ENCODE peak calls at places on chromosomes 16 and 17, in eight cellular contexts. One of them, this sample, is unnamed. For H3K4me1, the result is how much of the 10 kb centered on the place peaks cover.

GRCh38 chr16:88329726-88330700 is 52.7 kb upstream of the ZNF469 start:
- DNase-seq in neural progenitor cell: no peak
- DNase-seq in kidney: peak
- DNase-seq in lung: no peak
- DNase-seq in fibroblast of lung: no peak
- DNase-seq in cardiac muscle cell: no peak
- DNase-seq in psoas muscle: peak
- DNase-seq in ovary: no peak
- DNase-seq in this sample: no peak

GRCh38 chr16:56246051-56246817 is 54.9 kb downstream of the GNAO1 start:
- DNase-seq in psoas muscle: no peak
- DNase-seq in kidney: peak
- DNase-seq in lung: no peak
- DNase-seq in cardiac muscle cell: no peak
- DNase-seq in fibroblast of lung: no peak
- DNase-seq in ovary: no peak
- DNase-seq in neural progenitor cell: peak
- DNase-seq in this sample: no peak

GRCh38 chr17:47935961-47936360 is 5.4 kb upstream of the PNPO start:
- DNase-seq in fibroblast of lung: peak
- DNase-seq in kidney: no peak
- DNase-seq in cardiac muscle cell: peak
- DNase-seq in neural progenitor cell: no peak
- DNase-seq in psoas muscle: no peak
- DNase-seq in lung: no peak
- DNase-seq in ovary: no peak
- DNase-seq in this sample: no peak

GRCh38 chr17:78272181-78272913 is 40.9 kb downstream of the TMEM235 start:
- DNase-seq in psoas muscle: no peak
- DNase-seq in cardiac muscle cell: peak
- DNase-seq in fibroblast of lung: peak
- DNase-seq in ovary: peak
- DNase-seq in lung: peak
- DNase-seq in kidney: peak
- DNase-seq in neural progenitor cell: peak
- DNase-seq in this sample: no peak

GRCh38 chr17:19979917-19980770 is 2.5 kb upstream of the AKAP10 start:
- DNase-seq in psoas muscle: peak
- DNase-seq in lung: no peak
- DNase-seq in ovary: peak
- DNase-seq in cardiac muscle cell: peak
- DNase-seq in neural progenitor cell: peak
- DNase-seq in kidney: peak
- DNase-seq in fibroblast of lung: no peak
- DNase-seq in this sample: no peak

GRCh38 chr17:54280741-54281140 is 458.0 kb downstream of the KIF2B start:
- DNase-seq in psoas muscle: no peak
- DNase-seq in neural progenitor cell: no peak
- DNase-seq in cardiac muscle cell: no peak
- DNase-seq in fibroblast of lung: no peak
- DNase-seq in kidney: no peak
- DNase-seq in lung: no peak
- DNase-seq in ovary: no peak
- DNase-seq in this sample: no peak

GRCh38 chr16:48444574-48444973 is 59.4 kb upstream of the SIAH1 start:
- DNase-seq in lung: no peak
- DNase-seq in kidney: no peak
- DNase-seq in fibroblast of lung: peak
- DNase-seq in cardiac muscle cell: peak
- DNase-seq in ovary: no peak
- DNase-seq in psoas muscle: peak
- DNase-seq in neural progenitor cell: no peak
- DNase-seq in this sample: no peak

GRCh38 chr16:30539000-30539964 is 4.6 kb upstream of the ZNF747 start:
- DNase-seq in neural progenitor cell: no peak
- DNase-seq in kidney: no peak
- DNase-seq in lung: no peak
- DNase-seq in fibroblast of lung: no peak
- DNase-seq in cardiac muscle cell: no peak
- DNase-seq in psoas muscle: no peak
- DNase-seq in ovary: no peak
- DNase-seq in this sample: no peak

GRCh38 chr17:78890111-78890897 is 12.7 kb downstream of the CEP295NL start:
- DNase-seq in cardiac muscle cell: no peak
- DNase-seq in kidney: peak
- DNase-seq in lung: peak
- DNase-seq in fibroblast of lung: no peak
- DNase-seq in neural progenitor cell: no peak
- DNase-seq in ovary: no peak
- DNase-seq in psoas muscle: peak
- DNase-seq in this sample: peak

GRCh38 chr17:48012151-48012520 is 25.5 kb downstream of the COPZ2 start:
- DNase-seq in cardiac muscle cell: peak
- DNase-seq in lung: no peak
- DNase-seq in fibroblast of lung: no peak
- DNase-seq in neural progenitor cell: peak
- DNase-seq in ovary: no peak
- DNase-seq in kidney: no peak
- DNase-seq in psoas muscle: no peak
- DNase-seq in this sample: no peak

GRCh38 chr16:62700456-62701280 is 664.4 kb upstream of the CDH8 start:
- DNase-seq in cardiac muscle cell: no peak
- DNase-seq in fibroblast of lung: no peak
- DNase-seq in lung: no peak
- DNase-seq in psoas muscle: no peak
- DNase-seq in kidney: no peak
- DNase-seq in ovary: no peak
- DNase-seq in neural progenitor cell: no peak
- DNase-seq in this sample: no peak

GRCh38 chr16:11774065-11774626 is 22.9 kb downstream of the ZC3H7A start:
- DNase-seq in neural progenitor cell: no peak
- DNase-seq in psoas muscle: no peak
- DNase-seq in ovary: no peak
- DNase-seq in fibroblast of lung: no peak
- DNase-seq in lung: no peak
- DNase-seq in cardiac muscle cell: no peak
- DNase-seq in kidney: no peak
- DNase-seq in this sample: no peak

GRCh38 chr17:13727441-13728171 is 125.9 kb upstream of the HS3ST3A1 start:
- DNase-seq in ovary: no peak
- DNase-seq in neural progenitor cell: no peak
- DNase-seq in fibroblast of lung: peak
- DNase-seq in kidney: no peak
- DNase-seq in psoas muscle: no peak
- DNase-seq in lung: no peak
- DNase-seq in cardiac muscle cell: peak
- DNase-seq in this sample: no peak

DNA sequence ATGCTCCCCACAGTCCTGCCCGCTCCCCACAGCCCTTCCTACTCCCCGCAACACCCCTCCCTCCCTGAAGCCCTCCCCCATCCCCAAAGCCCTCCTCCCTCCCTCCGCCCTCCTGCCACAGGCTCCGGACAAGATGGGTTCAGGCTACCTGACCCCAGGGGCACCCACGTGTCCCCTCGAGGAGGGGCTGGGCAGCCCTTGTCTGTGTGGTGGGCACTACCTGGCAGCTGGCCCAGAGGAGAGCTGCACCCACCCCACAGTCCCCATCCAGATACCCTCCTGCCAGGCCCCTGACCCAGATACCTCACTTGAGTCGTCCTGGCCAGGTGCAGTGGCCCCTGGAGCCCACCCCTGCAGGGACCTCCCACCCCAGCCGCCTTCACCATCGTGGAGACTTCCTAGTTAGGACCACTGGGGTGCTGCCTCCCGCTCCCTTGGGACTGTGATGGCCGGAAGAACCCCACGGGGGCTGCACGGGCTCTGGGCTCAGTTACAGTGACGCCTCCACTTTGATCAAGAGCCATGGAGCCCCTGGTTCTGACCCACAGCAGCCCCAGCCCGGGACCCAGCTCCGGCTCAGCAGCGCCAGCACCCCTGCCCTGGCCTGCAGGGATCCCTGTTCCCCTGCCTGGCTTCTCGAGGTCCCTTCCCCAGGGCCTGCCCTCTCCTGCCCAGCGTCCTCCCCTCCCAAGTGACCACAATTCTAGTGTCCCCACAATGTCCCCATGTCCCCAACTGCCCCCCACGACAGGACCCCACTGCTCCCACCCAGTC is 806 bp downstream of the PERCC1 start:
- DNase-seq in psoas muscle: no peak
- DNase-seq in ovary: no peak
- DNase-seq in fibroblast of lung: no peak
- DNase-seq in neural progenitor cell: no peak
- DNase-seq in cardiac muscle cell: no peak
- DNase-seq in kidney: no peak
- DNase-seq in lung: no peak
- DNase-seq in this sample: no peak
- H3K4me3 ChIP-seq in psoas muscle: peak
- H3K4me3 ChIP-seq in ovary: no peak
- H3K4me3 ChIP-seq in fibroblast of lung: no peak
- H3K4me3 ChIP-seq in neural progenitor cell: no peak
- H3K4me3 ChIP-seq in cardiac muscle cell: no peak
- H3K4me3 ChIP-seq in kidney: no peak
- H3K4me3 ChIP-seq in lung: no peak
- H3K4me3 ChIP-seq in this sample: peak

DNA sequence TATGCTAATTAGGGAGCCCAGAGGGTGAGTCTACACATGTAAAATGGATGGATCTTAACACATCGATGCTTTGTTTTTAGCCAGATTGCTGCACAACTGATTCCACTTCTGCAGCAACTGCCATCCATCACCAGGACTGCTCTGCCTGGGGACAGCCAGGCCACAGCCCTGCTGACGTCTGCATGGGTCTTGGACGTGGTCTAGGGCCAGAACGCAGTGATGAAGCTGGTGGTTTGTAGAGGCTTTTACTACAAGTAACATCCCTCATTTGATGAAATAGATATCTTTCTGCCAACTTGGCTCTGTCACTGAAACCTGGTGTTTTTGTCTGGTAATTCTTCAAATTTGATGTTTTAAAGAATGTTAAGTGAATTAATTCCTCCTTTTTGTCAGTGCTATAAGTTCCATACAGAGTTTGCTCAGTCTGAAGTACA is 50.6 kb downstream of the MARCHF10 start:
- DNase-seq in lung: no peak
- DNase-seq in ovary: no peak
- DNase-seq in fibroblast of lung: peak
- DNase-seq in kidney: no peak
- DNase-seq in psoas muscle: no peak
- DNase-seq in cardiac muscle cell: no peak
- DNase-seq in neural progenitor cell: no peak
- DNase-seq in this sample: no peak
- TF ChIP-seq CTCF in lung: no peak
- TF ChIP-seq CTCF in ovary: no peak
- TF ChIP-seq CTCF in fibroblast of lung: no peak
- TF ChIP-seq CTCF in kidney: no peak
- TF ChIP-seq CTCF in psoas muscle: no peak
- TF ChIP-seq CTCF in cardiac muscle cell: no peak
- TF ChIP-seq CTCF in neural progenitor cell: no peak
- TF ChIP-seq CTCF in this sample: no peak

GRCh38 chr17:81364278-81365147 is 30.7 kb upstream of the BAHCC1 start:
- DNase-seq in cardiac muscle cell: no peak
- DNase-seq in ovary: no peak
- DNase-seq in neural progenitor cell: no peak
- DNase-seq in psoas muscle: no peak
- DNase-seq in fibroblast of lung: no peak
- DNase-seq in lung: no peak
- DNase-seq in kidney: no peak
- DNase-seq in this sample: no peak
- H3K4me1 ChIP-seq in cardiac muscle cell: under half
- H3K4me1 ChIP-seq in ovary: under half
- H3K4me1 ChIP-seq in neural progenitor cell: under half
- H3K4me1 ChIP-seq in psoas muscle: under half
- H3K4me1 ChIP-seq in fibroblast of lung: under half
- H3K4me1 ChIP-seq in lung: under half
- H3K4me1 ChIP-seq in kidney: under half
- H3K4me1 ChIP-seq in this sample: under half

GRCh38 chr17:8963017-8963416 is 2.5 kb downstream of the PIK3R5 start:
- DNase-seq in fibroblast of lung: no peak
- DNase-seq in psoas muscle: no peak
- DNase-seq in neural progenitor cell: no peak
- DNase-seq in ovary: no peak
- DNase-seq in kidney: no peak
- DNase-seq in cardiac muscle cell: no peak
- DNase-seq in lung: no peak
- DNase-seq in this sample: no peak
- H3K4me3 ChIP-seq in fibroblast of lung: no peak
- H3K4me3 ChIP-seq in psoas muscle: no peak
- H3K4me3 ChIP-seq in neural progenitor cell: no peak
- H3K4me3 ChIP-seq in ovary: no peak
- H3K4me3 ChIP-seq in kidney: no peak
- H3K4me3 ChIP-seq in cardiac muscle cell: no peak
- H3K4me3 ChIP-seq in lung: no peak
- H3K4me3 ChIP-seq in this sample: peak

GRCh38 chr17:21190078-21190477 is 23.9 kb downstream of the TMEM11 start:
- DNase-seq in neural progenitor cell: no peak
- DNase-seq in ovary: no peak
- DNase-seq in kidney: no peak
- DNase-seq in fibroblast of lung: no peak
- DNase-seq in cardiac muscle cell: no peak
- DNase-seq in psoas muscle: no peak
- DNase-seq in lung: no peak
- DNase-seq in this sample: no peak

GRCh38 chr17:21194210-21194609 is 19.8 kb downstream of the TMEM11 start:
- DNase-seq in lung: no peak
- DNase-seq in fibroblast of lung: peak
- DNase-seq in cardiac muscle cell: peak
- DNase-seq in psoas muscle: peak
- DNase-seq in ovary: no peak
- DNase-seq in neural progenitor cell: no peak
- DNase-seq in kidney: no peak
- DNase-seq in this sample: no peak

GRCh38 chr17:21191698-21192097 is 22.3 kb downstream of the TMEM11 start:
- DNase-seq in kidney: no peak
- DNase-seq in neural progenitor cell: no peak
- DNase-seq in psoas muscle: no peak
- DNase-seq in lung: no peak
- DNase-seq in ovary: no peak
- DNase-seq in cardiac muscle cell: no peak
- DNase-seq in fibroblast of lung: peak
- DNase-seq in this sample: no peak

GRCh38 chr17:21194688-21195087 is 19.3 kb downstream of the TMEM11 start:
- DNase-seq in psoas muscle: peak
- DNase-seq in neural progenitor cell: no peak
- DNase-seq in cardiac muscle cell: peak
- DNase-seq in ovary: peak
- DNase-seq in fibroblast of lung: peak
- DNase-seq in lung: no peak
- DNase-seq in kidney: no peak
- DNase-seq in this sample: no peak

DNA sequence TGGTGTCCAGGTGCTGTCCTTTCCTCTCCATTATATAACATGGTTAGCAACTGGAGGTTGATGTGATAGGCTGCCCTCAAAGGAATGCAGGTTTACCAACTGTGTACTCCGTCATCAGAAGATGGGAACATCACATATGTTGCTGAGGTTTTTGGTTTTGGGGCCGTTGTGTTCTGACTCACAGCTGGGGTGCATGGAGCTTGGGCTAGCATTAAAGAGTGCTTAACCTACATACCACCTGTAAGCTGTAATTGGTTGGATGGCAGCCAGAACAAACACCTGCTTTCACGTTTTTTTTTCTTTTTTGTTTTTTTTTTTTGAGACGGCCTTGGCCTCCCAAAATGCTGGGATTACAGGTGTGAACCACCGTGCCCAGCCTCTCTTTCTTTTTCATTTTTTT is 20.9 kb downstream of the TMEM11 start:
- DNase-seq in lung: no peak
- DNase-seq in fibroblast of lung: no peak
- DNase-seq in ovary: no peak
- DNase-seq in psoas muscle: no peak
- DNase-seq in cardiac muscle cell: no peak
- DNase-seq in neural progenitor cell: no peak
- DNase-seq in kidney: no peak
- DNase-seq in this sample: no peak
- TF ChIP-seq CTCF in lung: no peak
- TF ChIP-seq CTCF in fibroblast of lung: no peak
- TF ChIP-seq CTCF in ovary: no peak
- TF ChIP-seq CTCF in psoas muscle: no peak
- TF ChIP-seq CTCF in cardiac muscle cell: no peak
- TF ChIP-seq CTCF in neural progenitor cell: no peak
- TF ChIP-seq CTCF in kidney: no peak
- TF ChIP-seq CTCF in this sample: no peak

This sample was measured in CD8-positive, alpha-beta T cell.